ENCODE peak calls at places on chromosomes 1 and 21, in nine cellular contexts. G is NCI-H526 treated with DMSO at 0.1 percent for 48 hours; H is stimulated activated CD8-positive, alpha-beta memory T cell treated with anti-CD3 and anti-CD28 coated beads, Interleukin-4, amount 100 ng/mL, for 24 hours; T is NCI-H774; N is coronary artery; J is activated naive CD8-positive, alpha-beta T cell treated with anti-CD3 and anti-CD28 coated beads, Interleukin-2, amount 50 U/mL, for 24 hours; S is glomerular endothelial cell; V is activated CD8-positive, alpha-beta memory T cell treated with anti-CD3 and anti-CD28 coated beads for 48 hours; F is ACHN. L is an unnamed sample.

GRCh38 chr1:2358651-2359640 is 32.4 kb downstream of the MORN1 start:
- DNase-seq in G (no peak), H (no peak), T (no peak), N (no peak), J (no peak), S (no peak), V (no peak), F (no peak), L (no peak)

GRCh38 chr21:35303085-35303484 is 254.0 kb upstream of the RUNX1 start:
- DNase-seq in G (no peak), H (no peak), T (no peak), N (no peak), J (no peak), S (peak), V (no peak), F (peak), L (peak)

GRCh38 chr1:153626929-153627796 is at the start of gene S100A13:
- DNase-seq in G (peak), H (no peak), T (peak), N (no peak), J (no peak), S (peak), V (no peak), F (peak), L (peak)

GRCh38 chr1:43536196-43536863 is 5.6 kb downstream of the PTPRF start:
- DNase-seq in G (peak), H (no peak), T (no peak), N (no peak), J (no peak), S (no peak), V (no peak), F (no peak), L (no peak)

GRCh38 chr21:42063206-42063577 is 7.9 kb upstream of the UMODL1 start:
- DNase-seq in G (no peak), H (no peak), T (peak), N (no peak), J (peak), S (no peak), V (no peak), F (no peak), L (no peak)

GRCh38 chr1:112905420-112906154 is 50.4 kb downstream of the SLC16A1 start:
- DNase-seq in G (no peak), H (no peak), T (peak), N (no peak), J (no peak), S (no peak), V (no peak), F (no peak), L (peak)

GRCh38 chr1:227447531-227447990 is 115.8 kb upstream of the ZNF678 start:
- DNase-seq in G (no peak), H (no peak), T (no peak), N (no peak), J (no peak), S (no peak), V (no peak), F (no peak), L (no peak)

GRCh38 chr1:98177751-98178150 is 256.9 kb upstream of the DPYD start:
- DNase-seq in G (no peak), H (no peak), T (no peak), N (no peak), J (no peak), S (no peak), V (no peak), F (no peak), L (no peak)

GRCh38 chr1:162568802-162569201 is 7.3 kb downstream of the UAP1 start:
- DNase-seq in G (no peak), H (no peak), T (no peak), N (no peak), J (no peak), S (no peak), V (no peak), F (no peak), L (no peak)

GRCh38 chr1:109901508-109902145 is 9.0 kb upstream of the CSF1 start:
- DNase-seq in G (no peak), H (no peak), T (no peak), N (no peak), J (peak), S (no peak), V (no peak), F (no peak), L (peak)